ENCODE peak calls at places on chromosomes 5 and 9, in six cellular contexts. Y is esophagus squamous epithelium; L is WTC11; Q is CD4-positive, CD25-positive, alpha-beta regulatory T cell; S is stimulated activated CD4-positive, alpha-beta T cell treated with anti-CD3 and anti-CD28 coated beads, TNF-alpha, amount 100 ng/mL, for 24 hours; X is pons. C is an unnamed sample.

GRCh38 chr5:33267741-33268140 is 173.0 kb upstream of the TARS1 start:
- DNase-seq in Y (no peak), L (no peak), Q (no peak), S (no peak), X (no peak), C (peak)

GRCh38 chr9:72169185-72169584 is 19.9 kb downstream of the GDA start:
- DNase-seq in Y (no peak), L (no peak), Q (no peak), S (no peak), X (no peak), C (no peak)

GRCh38 chr9:114894801-114895433 is 35.5 kb downstream of the TNFSF8 start:
- DNase-seq in Y (no peak), L (no peak), Q (no peak), S (no peak), X (peak), C (no peak)

GRCh38 chr5:1731091-1731639 is 68.5 kb downstream of the MRPL36 start:
- DNase-seq in Y (no peak), L (no peak), Q (no peak), S (no peak), X (no peak), C (no peak)

GRCh38 chr5:159319822-159320221 is 10.5 kb downstream of the IL12B start:
- DNase-seq in Y (no peak), L (no peak), Q (no peak), S (no peak), X (no peak), C (no peak)

GRCh38 chr9:120289091-120289490 is 290.9 kb downstream of the CDK5RAP2 start:
- DNase-seq in Y (no peak), L (no peak), Q (no peak), S (no peak), X (no peak), C (peak)

GRCh38 chr5:163757344-163757743 is 251.9 kb downstream of the MAT2B start:
- DNase-seq in Y (no peak), L (no peak), Q (no peak), S (no peak), X (no peak), C (no peak)

GRCh38 chr5:198941-199820 is 7.9 kb downstream of the LRRC14B start:
- DNase-seq in Y (no peak), L (no peak), Q (no peak), S (no peak), X (no peak), C (no peak)

GRCh38 chr9:124346347-124347163 is 68.7 kb downstream of the PSMB7 start:
- DNase-seq in Y (no peak), L (no peak), Q (no peak), S (no peak), X (no peak), C (no peak)

GRCh38 chr9:81565144-81565543 is 124.2 kb downstream of the TLE1 start:
- DNase-seq in Y (no peak), L (no peak), Q (no peak), S (no peak), X (no peak), C (no peak)

GRCh38 chr5:116275282-116275681 is 190.5 kb downstream of the COMMD10 start:
- DNase-seq in Y (no peak), L (no peak), Q (no peak), S (no peak), X (no peak), C (no peak)

GRCh38 chr9:99601506-99601905 is 220.2 kb upstream of the NR4A3 start:
- DNase-seq in Y (no peak), L (no peak), Q (no peak), S (no peak), X (no peak), C (no peak)

GRCh38 chr9:133733074-133733408 is 5.1 kb downstream of the SARDH start:
- DNase-seq in Y (no peak), L (no peak), Q (no peak), S (no peak), X (no peak), C (no peak)

GRCh38 chr5:165209101-165209727 is 1703.8 kb downstream of the MAT2B start:
- DNase-seq in Y (no peak), L (no peak), Q (no peak), S (no peak), X (peak), C (peak)

GRCh38 chr5:67404261-67405100 is 207.9 kb upstream of the CD180 start:
- DNase-seq in Y (no peak), L (no peak), Q (no peak), S (no peak), X (no peak), C (no peak)

GRCh38 chr9:85430659-85431370 is 310.9 kb downstream of the AGTPBP1 start:
- DNase-seq in Y (no peak), L (no peak), Q (no peak), S (no peak), X (no peak), C (no peak)

GRCh38 chr5:67831081-67831480 is 384.5 kb upstream of the PIK3R1 start:
- DNase-seq in Y (no peak), L (no peak), Q (no peak), S (no peak), X (no peak), C (peak)